ENCODE peak calls at places on chromosomes 13 and 19, in four cellular contexts. One of them, this sample, is unnamed.

GRCh38 chr13:26616126-26616525 is 58.6 kb downstream of the WASF3 start:
- DNase-seq in AG04449: peak
- DNase-seq in GM23338: no peak
- DNase-seq in tibial artery: no peak
- DNase-seq in this sample: no peak

GRCh38 chr13:89115307-89115706 is 1444.1 kb downstream of the SLITRK5 start:
- DNase-seq in GM23338: peak
- DNase-seq in tibial artery: no peak
- DNase-seq in AG04449: no peak
- DNase-seq in this sample: no peak

GRCh38 chr13:109155301-109155761 is 525.9 kb downstream of the MYO16 start:
- DNase-seq in GM23338: no peak
- DNase-seq in AG04449: no peak
- DNase-seq in tibial artery: no peak
- DNase-seq in this sample: no peak

GRCh38 chr13:30708541-30708940 is 26.8 kb upstream of the ALOX5AP start:
- DNase-seq in tibial artery: no peak
- DNase-seq in GM23338: no peak
- DNase-seq in AG04449: no peak
- DNase-seq in this sample: no peak

GRCh38 chr13:100244431-100244830 is 155.5 kb downstream of the PCCA start:
- DNase-seq in GM23338: peak
- DNase-seq in AG04449: no peak
- DNase-seq in tibial artery: no peak
- DNase-seq in this sample: no peak

GRCh38 chr13:44088409-44088808 is 208.7 kb downstream of the LACC1 start:
- DNase-seq in tibial artery: no peak
- DNase-seq in AG04449: no peak
- DNase-seq in GM23338: no peak
- DNase-seq in this sample: no peak

GRCh38 chr19:463483-464130 is 2.8 kb upstream of the SHC2 start:
- DNase-seq in GM23338: no peak
- DNase-seq in AG04449: no peak
- DNase-seq in tibial artery: no peak
- DNase-seq in this sample: no peak

GRCh38 chr13:40394304-40394983 is 272.0 kb downstream of the FOXO1 start:
- DNase-seq in tibial artery: no peak
- DNase-seq in AG04449: no peak
- DNase-seq in GM23338: no peak
- DNase-seq in this sample: no peak

GRCh38 chr13:108769213-108770070 is 140.0 kb downstream of the MYO16 start:
- DNase-seq in tibial artery: no peak
- DNase-seq in GM23338: no peak
- DNase-seq in AG04449: no peak
- DNase-seq in this sample: peak

GRCh38 chr13:108917581-108917980 is 288.2 kb downstream of the MYO16 start:
- DNase-seq in GM23338: no peak
- DNase-seq in AG04449: peak
- DNase-seq in tibial artery: no peak
- DNase-seq in this sample: no peak

GRCh38 chr19:29672933-29673336 is 7.7 kb downstream of the PLEKHF1 start:
- DNase-seq in tibial artery: no peak
- DNase-seq in AG04449: no peak
- DNase-seq in GM23338: no peak
- DNase-seq in this sample: peak

GRCh38 chr19:51702754-51703654 is 9.9 kb downstream of the SPACA6 start:
- DNase-seq in GM23338: peak
- DNase-seq in AG04449: no peak
- DNase-seq in tibial artery: no peak
- DNase-seq in this sample: no peak

GRCh38 chr13:28494861-28495585 is at the start of gene FLT1:
- DNase-seq in GM23338: peak
- DNase-seq in tibial artery: no peak
- DNase-seq in AG04449: no peak
- DNase-seq in this sample: peak

GRCh38 chr13:57629821-57630235 is 1.7 kb upstream of the PCDH17 start:
- DNase-seq in AG04449: no peak
- DNase-seq in GM23338: peak
- DNase-seq in tibial artery: peak
- DNase-seq in this sample: no peak

GRCh38 chr13:44308352-44308751 is 65.3 kb upstream of the SERP2 start:
- DNase-seq in GM23338: no peak
- DNase-seq in AG04449: no peak
- DNase-seq in tibial artery: no peak
- DNase-seq in this sample: no peak

GRCh38 chr19:45901432-45901903 is 945 bp downstream of the MYPOP start:
- DNase-seq in AG04449: no peak
- DNase-seq in GM23338: peak
- DNase-seq in tibial artery: peak
- DNase-seq in this sample: no peak

GRCh38 chr19:15159251-15159650 is 41.5 kb downstream of the NOTCH3 start:
- DNase-seq in tibial artery: no peak
- DNase-seq in GM23338: peak
- DNase-seq in AG04449: no peak
- DNase-seq in this sample: peak

GRCh38 chr19:39246951-39247669 is 1.5 kb downstream of the IFNL4 start:
- DNase-seq in tibial artery: no peak
- DNase-seq in AG04449: no peak
- DNase-seq in GM23338: peak
- DNase-seq in this sample: no peak

GRCh38 chr19:10004617-10005016 is 5.7 kb downstream of the COL5A3 start:
- DNase-seq in GM23338: no peak
- DNase-seq in AG04449: no peak
- DNase-seq in tibial artery: no peak
- DNase-seq in this sample: no peak

GRCh38 chr19:42465827-42466280 is 23.1 kb upstream of the CXCL17 start:
- DNase-seq in tibial artery: no peak
- DNase-seq in GM23338: no peak
- DNase-seq in AG04449: no peak
- DNase-seq in this sample: no peak

GRCh38 chr19:50513746-50514345 is at the start of gene ASPDH:
- DNase-seq in GM23338: no peak
- DNase-seq in tibial artery: no peak
- DNase-seq in AG04449: no peak
- DNase-seq in this sample: no peak

GRCh38 chr13:29369060-29369743 is 226.3 kb downstream of the SLC7A1 start:
- DNase-seq in tibial artery: no peak
- DNase-seq in AG04449: no peak
- DNase-seq in GM23338: peak
- DNase-seq in this sample: peak

GRCh38 chr13:93559718-93560117 is 333.1 kb downstream of the GPC6 start:
- DNase-seq in AG04449: no peak
- DNase-seq in GM23338: no peak
- DNase-seq in tibial artery: no peak
- DNase-seq in this sample: no peak

GRCh38 chr13:24027494-24027893 is 130.2 kb upstream of the C1QTNF9B start:
- DNase-seq in GM23338: no peak
- DNase-seq in AG04449: no peak
- DNase-seq in tibial artery: no peak
- DNase-seq in this sample: no peak

GRCh38 chr19:5926641-5927438 is 12.8 kb downstream of the CAPS start:
- DNase-seq in GM23338: no peak
- DNase-seq in AG04449: no peak
- DNase-seq in tibial artery: peak
- DNase-seq in this sample: no peak

GRCh38 chr19:46181386-46181774 is 33.3 kb downstream of the IGFL2 start:
- DNase-seq in GM23338: no peak
- DNase-seq in AG04449: no peak
- DNase-seq in tibial artery: no peak
- DNase-seq in this sample: no peak

GRCh38 chr13:35992964-35993363 is 138.2 kb downstream of the DCLK1 start:
- DNase-seq in GM23338: no peak
- DNase-seq in tibial artery: no peak
- DNase-seq in AG04449: no peak
- DNase-seq in this sample: no peak

GRCh38 chr19:4966591-4966990 is 2.3 kb upstream of the KDM4B start:
- DNase-seq in AG04449: no peak
- DNase-seq in GM23338: no peak
- DNase-seq in tibial artery: no peak
- DNase-seq in this sample: no peak

GRCh38 chr13:111064661-111065060 is 50.4 kb upstream of the ARHGEF7 start:
- DNase-seq in GM23338: no peak
- DNase-seq in tibial artery: no peak
- DNase-seq in AG04449: no peak
- DNase-seq in this sample: no peak
- H3K4me3 ChIP-seq in GM23338: no peak
- H3K4me3 ChIP-seq in tibial artery: no peak
- H3K4me3 ChIP-seq in AG04449: no peak
- H3K4me3 ChIP-seq in this sample: no peak

GRCh38 chr13:95025116-95025515 is 276.1 kb downstream of the ABCC4 start:
- DNase-seq in GM23338: no peak
- DNase-seq in AG04449: no peak
- DNase-seq in tibial artery: no peak
- DNase-seq in this sample: no peak
- H3K4me3 ChIP-seq in GM23338: no peak
- H3K4me3 ChIP-seq in AG04449: no peak
- H3K4me3 ChIP-seq in tibial artery: no peak
- H3K4me3 ChIP-seq in this sample: no peak

GRCh38 chr13:85525411-85525810 is 273.8 kb downstream of the SLITRK6 start:
- DNase-seq in GM23338: no peak
- DNase-seq in tibial artery: no peak
- DNase-seq in AG04449: no peak
- DNase-seq in this sample: no peak
- H3K4me3 ChIP-seq in GM23338: no peak
- H3K4me3 ChIP-seq in tibial artery: no peak
- H3K4me3 ChIP-seq in AG04449: no peak
- H3K4me3 ChIP-seq in this sample: no peak

DNA sequence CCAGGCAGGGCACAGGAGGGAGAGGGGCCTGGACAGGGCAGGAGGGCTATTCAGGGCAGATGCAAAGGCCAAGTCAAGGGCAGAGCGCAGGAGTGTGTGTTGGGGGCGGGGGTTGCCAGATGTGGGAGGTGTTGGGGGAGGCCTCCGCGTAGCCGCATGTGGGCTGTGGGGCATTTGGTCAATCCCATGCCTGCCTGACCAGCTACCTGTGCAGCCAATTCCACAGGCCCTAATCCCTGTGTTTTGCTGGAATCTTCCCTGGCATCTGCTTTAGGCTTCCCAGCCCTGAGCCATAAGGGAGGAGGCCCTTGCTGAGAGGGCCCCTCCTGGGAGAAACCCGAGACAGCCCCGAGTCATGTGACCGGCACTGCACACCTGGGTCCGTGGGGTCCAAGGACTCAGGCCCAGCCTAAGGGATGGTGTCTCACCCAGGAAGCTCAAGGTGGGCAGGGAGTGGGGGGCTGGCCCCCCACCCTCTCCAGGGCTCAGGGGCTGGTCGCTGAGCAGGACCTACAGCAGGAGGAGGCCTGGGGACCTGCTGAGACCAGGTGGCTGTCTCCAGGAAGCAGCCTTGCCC is 20.3 kb downstream of the RFX1 start:
- DNase-seq in GM23338: peak
- DNase-seq in AG04449: no peak
- DNase-seq in tibial artery: no peak
- DNase-seq in this sample: no peak
- H3K4me3 ChIP-seq in GM23338: peak
- H3K4me3 ChIP-seq in AG04449: no peak
- H3K4me3 ChIP-seq in tibial artery: no peak
- H3K4me3 ChIP-seq in this sample: peak

DNA sequence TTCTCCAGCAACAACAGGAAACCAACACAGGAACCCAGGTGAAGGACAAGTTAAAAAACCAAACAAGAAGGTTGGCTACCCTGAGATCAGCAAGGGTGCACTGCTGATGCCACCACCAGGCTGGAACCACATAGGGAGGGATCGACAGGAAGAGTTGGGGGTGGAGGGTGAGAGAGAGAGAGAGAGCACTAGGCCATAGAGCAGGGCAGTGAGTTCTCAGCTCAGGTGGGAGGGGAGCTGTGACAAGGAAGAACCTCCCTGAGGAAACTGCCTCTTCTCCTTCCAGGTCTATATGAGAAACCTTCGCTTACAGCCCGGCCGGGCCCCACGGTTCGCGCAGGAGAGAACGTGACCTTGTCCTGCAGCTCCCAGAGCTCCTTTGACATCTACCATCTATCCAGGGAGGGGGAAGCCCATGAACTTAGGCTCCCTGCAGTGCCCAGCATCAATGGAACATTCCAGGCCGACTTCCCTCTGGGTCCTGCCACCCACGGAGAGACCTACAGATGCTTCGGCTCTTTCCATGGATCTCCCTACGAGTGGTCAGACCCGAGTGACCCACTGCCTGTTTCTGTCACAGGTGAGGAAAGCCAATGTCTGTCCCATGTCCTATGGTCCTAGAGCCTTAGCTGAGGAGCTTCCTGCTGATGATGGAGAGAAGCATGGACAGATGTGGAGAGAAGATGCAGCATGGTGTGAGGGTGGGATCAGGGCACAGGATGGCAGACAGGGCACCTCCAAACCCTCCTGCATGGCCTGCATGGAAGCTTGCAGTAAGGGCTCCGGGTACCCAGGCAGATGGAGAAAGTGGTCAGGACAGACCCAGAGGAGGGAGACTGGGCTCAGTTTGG is 2.5 kb downstream of the KIR2DL4 start:
- DNase-seq in AG04449: no peak
- DNase-seq in tibial artery: no peak
- DNase-seq in GM23338: no peak
- DNase-seq in this sample: no peak
- H3K4me3 ChIP-seq in AG04449: no peak
- H3K4me3 ChIP-seq in tibial artery: no peak
- H3K4me3 ChIP-seq in GM23338: no peak
- H3K4me3 ChIP-seq in this sample: no peak

GRCh38 chr13:50320297-50320862 is 305.1 kb downstream of the KCNRG start:
- DNase-seq in GM23338: no peak
- DNase-seq in AG04449: no peak
- DNase-seq in tibial artery: no peak
- DNase-seq in this sample: no peak
- H3K4me3 ChIP-seq in GM23338: no peak
- H3K4me3 ChIP-seq in AG04449: no peak
- H3K4me3 ChIP-seq in tibial artery: no peak
- H3K4me3 ChIP-seq in this sample: no peak

GRCh38 chr13:63636231-63636993 is 2220.8 kb upstream of the PCDH20 start:
- DNase-seq in GM23338: peak
- DNase-seq in AG04449: no peak
- DNase-seq in tibial artery: no peak
- DNase-seq in this sample: peak
- H3K4me3 ChIP-seq in GM23338: no peak
- H3K4me3 ChIP-seq in AG04449: no peak
- H3K4me3 ChIP-seq in tibial artery: no peak
- H3K4me3 ChIP-seq in this sample: peak

This sample was measured in Jurkat, Clone E6-1.